ENCODE peak calls at places on chromosomes 1 and 21, in nine cellular contexts. D is OCI-LY7, S is AG08395, Q is thoracic aorta, I is mucosa of descending colon, J is A172, A is AG10803, O is RPMI7951, M is G401. R is an unnamed sample.

GRCh38 chr1:77282187-77282865 is 507 bp downstream of the AK5 start:
- DNase-seq in I (no peak), M (no peak), A (peak; percentile 38), O (peak; percentile 36), S (peak; percentile 56), Q (no peak), D (no peak), J (no peak), R (no peak)

GRCh38 chr21:32687946-32688345 is 39.9 kb downstream of the SYNJ1 start:
- DNase-seq in D (peak; percentile 11), O (no peak), I (no peak), M (no peak), Q (no peak), S (no peak), A (no peak), J (no peak), R (no peak)

GRCh38 chr1:81424056-81424455 is 376.7 kb upstream of the ADGRL2 start:
- DNase-seq in A (peak; percentile 35), M (no peak), O (no peak), J (no peak), D (no peak), Q (no peak), I (no peak), S (peak; percentile 19), R (no peak)

GRCh38 chr1:157302199-157302497 is 164.0 kb upstream of the ETV3 start:
- DNase-seq in I (no peak), J (no peak), S (no peak), O (no peak), Q (no peak), M (no peak), D (no peak), A (no peak), R (no peak)

GRCh38 chr1:35659589-35659988 is 18.3 kb upstream of the PSMB2 start:
- DNase-seq in I (no peak), Q (no peak), O (no peak), J (no peak), A (no peak), M (no peak), S (no peak), D (no peak), R (no peak)

GRCh38 chr1:6723621-6724428 is 22.2 kb upstream of the DNAJC11 start:
- DNase-seq in S (no peak), J (no peak), Q (no peak), O (no peak), A (no peak), M (no peak), I (no peak), D (no peak), R (no peak)

GRCh38 chr1:16625497-16626408 is 12.4 kb upstream of the NBPF1 start:
- DNase-seq in M (no peak), J (no peak), O (no peak), Q (no peak), I (no peak), D (no peak), A (no peak), S (no peak), R (no peak)

GRCh38 chr21:20902511-20902910 is 95.7 kb upstream of the NCAM2 start:
- DNase-seq in Q (no peak), J (no peak), D (no peak), O (no peak), I (no peak), S (no peak), M (peak; percentile 29), A (no peak), R (no peak)